ENCODE peak calls at places on chromosomes 13 and 19, in seven cellular contexts. One of them, this sample, is unnamed.

GRCh38 chr19:18433039-18433691 is 4.8 kb downstream of the ISYNA1 start:
- DNase-seq in Kasumi-1: no peak
- DNase-seq in CD8-positive, alpha-beta T cell: peak; percentile 54
- DNase-seq in stimulated activated CD4-positive, alpha-beta T cell treated with anti-CD3 and anti-CD28 coated beads, Interleukin-2, amount 100 ng/mL, for 48 hours: no peak
- DNase-seq in CD4-positive, alpha-beta T cell: peak; percentile 36
- DNase-seq in esophagus squamous epithelium: no peak
- DNase-seq in neural crest cell: no peak
- DNase-seq in this sample: no peak

GRCh38 chr19:6343462-6343861 is 10.1 kb upstream of the ACER1 start:
- DNase-seq in esophagus squamous epithelium: no peak
- DNase-seq in CD8-positive, alpha-beta T cell: no peak
- DNase-seq in CD4-positive, alpha-beta T cell: no peak
- DNase-seq in Kasumi-1: no peak
- DNase-seq in neural crest cell: no peak
- DNase-seq in stimulated activated CD4-positive, alpha-beta T cell treated with anti-CD3 and anti-CD28 coated beads, Interleukin-2, amount 100 ng/mL, for 48 hours: no peak
- DNase-seq in this sample: no peak

GRCh38 chr19:48881741-48882657 is 9.8 kb downstream of the PPP1R15A start:
- DNase-seq in CD4-positive, alpha-beta T cell: no peak
- DNase-seq in Kasumi-1: peak; percentile 40
- DNase-seq in CD8-positive, alpha-beta T cell: peak; percentile 22
- DNase-seq in esophagus squamous epithelium: no peak
- DNase-seq in neural crest cell: peak; percentile 30
- DNase-seq in stimulated activated CD4-positive, alpha-beta T cell treated with anti-CD3 and anti-CD28 coated beads, Interleukin-2, amount 100 ng/mL, for 48 hours: no peak
- DNase-seq in this sample: no peak

GRCh38 chr13:79631260-79631659 is 150.3 kb downstream of the NDFIP2 start:
- DNase-seq in Kasumi-1: peak; percentile 37
- DNase-seq in neural crest cell: no peak
- DNase-seq in CD4-positive, alpha-beta T cell: no peak
- DNase-seq in esophagus squamous epithelium: no peak
- DNase-seq in stimulated activated CD4-positive, alpha-beta T cell treated with anti-CD3 and anti-CD28 coated beads, Interleukin-2, amount 100 ng/mL, for 48 hours: no peak
- DNase-seq in CD8-positive, alpha-beta T cell: no peak
- DNase-seq in this sample: peak; percentile 3

GRCh38 chr19:1248454-1249297 is at the start of gene MIDN:
- DNase-seq in CD4-positive, alpha-beta T cell: peak; percentile 88
- DNase-seq in neural crest cell: peak; percentile 83
- DNase-seq in CD8-positive, alpha-beta T cell: peak; percentile 87
- DNase-seq in Kasumi-1: peak; percentile 57
- DNase-seq in esophagus squamous epithelium: no peak
- DNase-seq in stimulated activated CD4-positive, alpha-beta T cell treated with anti-CD3 and anti-CD28 coated beads, Interleukin-2, amount 100 ng/mL, for 48 hours: peak; percentile 82
- DNase-seq in this sample: peak; percentile 72

GRCh38 chr13:38819053-38819452 is 132.2 kb downstream of the FREM2 start:
- DNase-seq in CD8-positive, alpha-beta T cell: no peak
- DNase-seq in CD4-positive, alpha-beta T cell: no peak
- DNase-seq in neural crest cell: no peak
- DNase-seq in Kasumi-1: no peak
- DNase-seq in esophagus squamous epithelium: no peak
- DNase-seq in stimulated activated CD4-positive, alpha-beta T cell treated with anti-CD3 and anti-CD28 coated beads, Interleukin-2, amount 100 ng/mL, for 48 hours: no peak
- DNase-seq in this sample: no peak

GRCh38 chr19:31528261-31528660 is 179.0 kb upstream of the TSHZ3 start:
- DNase-seq in neural crest cell: no peak
- DNase-seq in esophagus squamous epithelium: no peak
- DNase-seq in CD8-positive, alpha-beta T cell: no peak
- DNase-seq in Kasumi-1: no peak
- DNase-seq in stimulated activated CD4-positive, alpha-beta T cell treated with anti-CD3 and anti-CD28 coated beads, Interleukin-2, amount 100 ng/mL, for 48 hours: no peak
- DNase-seq in CD4-positive, alpha-beta T cell: no peak
- DNase-seq in this sample: no peak

GRCh38 chr19:50703915-50704548 is 15.6 kb downstream of the SHANK1 start:
- DNase-seq in esophagus squamous epithelium: no peak
- DNase-seq in CD8-positive, alpha-beta T cell: no peak
- DNase-seq in Kasumi-1: peak; percentile 69
- DNase-seq in neural crest cell: no peak
- DNase-seq in stimulated activated CD4-positive, alpha-beta T cell treated with anti-CD3 and anti-CD28 coated beads, Interleukin-2, amount 100 ng/mL, for 48 hours: no peak
- DNase-seq in CD4-positive, alpha-beta T cell: no peak
- DNase-seq in this sample: no peak

GRCh38 chr19:2329528-2329927 is 1.0 kb downstream of the SPPL2B start:
- DNase-seq in Kasumi-1: no peak
- DNase-seq in neural crest cell: no peak
- DNase-seq in CD8-positive, alpha-beta T cell: no peak
- DNase-seq in stimulated activated CD4-positive, alpha-beta T cell treated with anti-CD3 and anti-CD28 coated beads, Interleukin-2, amount 100 ng/mL, for 48 hours: no peak
- DNase-seq in CD4-positive, alpha-beta T cell: no peak
- DNase-seq in esophagus squamous epithelium: no peak
- DNase-seq in this sample: no peak

GRCh38 chr13:40565282-40566148 is 100.9 kb downstream of the FOXO1 start:
- DNase-seq in esophagus squamous epithelium: no peak
- DNase-seq in neural crest cell: no peak
- DNase-seq in stimulated activated CD4-positive, alpha-beta T cell treated with anti-CD3 and anti-CD28 coated beads, Interleukin-2, amount 100 ng/mL, for 48 hours: no peak
- DNase-seq in CD8-positive, alpha-beta T cell: no peak
- DNase-seq in CD4-positive, alpha-beta T cell: no peak
- DNase-seq in Kasumi-1: no peak
- DNase-seq in this sample: no peak

GRCh38 chr13:43057653-43058317 is 34.4 kb downstream of the DNAJC15 start:
- DNase-seq in CD4-positive, alpha-beta T cell: peak; percentile 61
- DNase-seq in CD8-positive, alpha-beta T cell: peak; percentile 55
- DNase-seq in Kasumi-1: no peak
- DNase-seq in stimulated activated CD4-positive, alpha-beta T cell treated with anti-CD3 and anti-CD28 coated beads, Interleukin-2, amount 100 ng/mL, for 48 hours: no peak
- DNase-seq in neural crest cell: no peak
- DNase-seq in esophagus squamous epithelium: no peak
- DNase-seq in this sample: no peak

GRCh38 chr19:2318923-2319322 is 9.5 kb downstream of the LSM7 start:
- DNase-seq in esophagus squamous epithelium: no peak
- DNase-seq in neural crest cell: no peak
- DNase-seq in CD4-positive, alpha-beta T cell: no peak
- DNase-seq in stimulated activated CD4-positive, alpha-beta T cell treated with anti-CD3 and anti-CD28 coated beads, Interleukin-2, amount 100 ng/mL, for 48 hours: no peak
- DNase-seq in Kasumi-1: no peak
- DNase-seq in CD8-positive, alpha-beta T cell: no peak
- DNase-seq in this sample: no peak

GRCh38 chr19:944171-944567 is 18.3 kb downstream of the ARID3A start:
- DNase-seq in esophagus squamous epithelium: no peak
- DNase-seq in neural crest cell: no peak
- DNase-seq in Kasumi-1: no peak
- DNase-seq in stimulated activated CD4-positive, alpha-beta T cell treated with anti-CD3 and anti-CD28 coated beads, Interleukin-2, amount 100 ng/mL, for 48 hours: no peak
- DNase-seq in CD8-positive, alpha-beta T cell: no peak
- DNase-seq in CD4-positive, alpha-beta T cell: no peak
- DNase-seq in this sample: no peak